ENCODE peak calls at places on chromosome 20, in seven cellular contexts. B, Z, E, D, H, G and L are unnamed samples. For H3K27me3, the result is how much of the 10 kb centered on the place peaks cover.

GRCh38 chr20:23753589-23753988 is 2.9 kb upstream of the CST1 start:
- DNase-seq in B (no peak), Z (no peak), H (no peak), D (no peak), E (no peak), G (no peak), L (no peak)

GRCh38 chr20:1474817-1475603 is 8.4 kb upstream of the NSFL1C start:
- DNase-seq in Z (no peak), E (no peak), H (no peak), G (no peak), B (no peak), D (no peak), L (no peak)

GRCh38 chr20:32445539-32446273 is 87.6 kb downstream of the ASXL1 start:
- DNase-seq in B (peak), H (no peak), D (no peak), Z (no peak), G (no peak), E (no peak), L (peak)

GRCh38 chr20:2010533-2010932 is 16.7 kb upstream of the PDYN start:
- DNase-seq in G (no peak), E (no peak), Z (no peak), D (no peak), H (no peak), B (no peak), L (no peak)

GRCh38 chr20:20593447-20594170 is 118.8 kb downstream of the RALGAPA2 start:
- DNase-seq in B (no peak), D (no peak), H (no peak), Z (peak), G (no peak), E (no peak), L (no peak)

GRCh38 chr20:12153616-12154015 is 235.9 kb downstream of the BTBD3 start:
- DNase-seq in G (no peak), Z (no peak), D (no peak), H (no peak), E (no peak), B (no peak), L (no peak)

GRCh38 chr20:59123011-59123676 is 40.5 kb upstream of the ZNF831 start:
- DNase-seq in Z (no peak), H (no peak), G (no peak), B (no peak), D (no peak), E (no peak), L (no peak)

GRCh38 chr20:23049933-23050838 is 714 bp upstream of the THBD start:
- DNase-seq in B (peak), D (no peak), H (peak), E (peak), G (peak), Z (no peak), L (peak)

GRCh38 chr20:21505810-21506530 is 7.9 kb downstream of the NKX2-2 start:
- DNase-seq in B (no peak), E (no peak), H (peak), D (no peak), G (no peak), Z (peak), L (peak)

GRCh38 chr20:43755390-43755789 is 28.6 kb upstream of the GTSF1L start:
- DNase-seq in E (no peak), B (no peak), G (no peak), H (no peak), Z (no peak), D (no peak), L (no peak)

GRCh38 chr20:3181270-3181669 is 7.9 kb upstream of the LZTS3 start:
- DNase-seq in G (no peak), D (no peak), Z (no peak), B (no peak), H (no peak), E (no peak), L (no peak)

GRCh38 chr20:16302818-16303217 is 270.4 kb downstream of the KIF16B start:
- DNase-seq in D (no peak), Z (no peak), G (no peak), H (no peak), B (no peak), E (no peak), L (no peak)
- H3K4me3 ChIP-seq in D (no peak), Z (no peak), G (no peak), H (no peak), B (no peak), E (no peak), L (no peak)

GRCh38 chr20:37282558-37282957 is 6.9 kb upstream of the MANBAL start:
- DNase-seq in Z (no peak), G (no peak), H (no peak), D (no peak), E (no peak), B (peak), L (no peak)
- H3K27ac ChIP-seq in Z (no peak), G (no peak), H (no peak), D (no peak), E (no peak), B (peak), L (no peak)

GRCh38 chr20:40689943-40690835 is 1.2 kb upstream of the MAFB start:
- DNase-seq in H (peak), E (peak), G (peak), Z (peak), D (peak), B (peak), L (peak)
- H3K27me3 ChIP-seq in H (half or more), E (under half), G (under half), Z (under half), D (under half), B (under half), L (under half)

GRCh38 chr20:57425150-57426013 is 34.2 kb downstream of the RBM38 start:
- DNase-seq in G (no peak), H (no peak), Z (no peak), D (no peak), E (no peak), B (no peak), L (no peak)
- H3K4me3 ChIP-seq in G (no peak), H (no peak), Z (no peak), D (no peak), E (no peak), B (no peak), L (no peak)

DNA sequence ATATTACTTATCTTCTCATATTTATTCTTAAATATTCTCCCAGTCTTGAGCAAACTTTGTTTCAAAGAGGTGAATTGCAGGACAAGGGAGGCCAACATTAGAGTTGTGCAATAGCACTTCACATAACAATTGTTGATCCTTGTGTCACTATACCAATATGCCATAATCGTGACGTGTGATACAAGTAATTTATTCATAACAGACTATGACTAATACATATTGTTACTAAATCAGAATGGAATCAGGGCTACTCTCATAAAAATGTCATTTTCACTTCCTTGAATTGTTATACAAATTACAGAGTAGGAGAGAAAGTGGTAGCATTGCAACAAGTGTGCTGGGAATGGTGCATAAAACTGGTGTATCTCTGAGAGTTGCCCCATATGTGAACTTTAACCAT is 37.2 kb upstream of the PLCB1 start:
- DNase-seq in Z (no peak), G (no peak), H (no peak), E (no peak), B (no peak), D (no peak), L (no peak)
- H3K27ac ChIP-seq in Z (no peak), G (peak), H (no peak), E (no peak), B (peak), D (peak), L (no peak)

DNA sequence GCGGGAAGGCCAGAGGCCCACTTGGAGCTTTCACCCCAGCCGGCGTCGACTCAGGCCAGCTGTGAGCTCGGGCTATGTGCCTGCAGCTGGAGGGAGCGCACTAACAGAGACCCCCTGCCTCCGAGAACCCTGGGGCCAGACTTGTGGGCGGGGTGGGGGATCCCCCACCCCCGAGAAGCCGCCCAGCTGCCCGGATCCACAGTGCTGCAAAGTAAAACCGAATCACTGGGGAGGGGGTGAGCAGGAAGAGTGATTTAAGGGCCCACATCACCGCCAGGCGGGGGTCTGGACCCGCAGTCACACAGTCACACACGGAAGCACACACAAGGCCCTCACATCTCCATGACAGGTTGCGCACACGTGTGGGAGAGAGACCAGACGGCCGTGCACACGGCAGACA is 48.7 kb downstream of the KCNQ2 start:
- DNase-seq in Z (no peak), H (no peak), G (no peak), D (no peak), B (no peak), E (no peak), L (no peak)
- H3K27me3 ChIP-seq in Z (under half), H (under half), G (under half), D (under half), B (under half), E (under half), L (under half)

GRCh38 chr20:51563141-51563596 is 20.6 kb upstream of the NFATC2 start:
- DNase-seq in E (no peak), D (no peak), G (no peak), B (no peak), Z (no peak), H (no peak), L (no peak)
- H3K4me3 ChIP-seq in E (peak), D (no peak), G (peak), B (peak), Z (peak), H (no peak), L (no peak)

GRCh38 chr20:63733117-63733516 is 3.3 kb upstream of the LIME1 start:
- DNase-seq in D (no peak), E (no peak), G (no peak), B (peak), Z (no peak), H (no peak), L (no peak)

GRCh38 chr20:63732118-63733095 is 4.1 kb upstream of the LIME1 start:
- DNase-seq in E (no peak), H (no peak), Z (no peak), D (no peak), G (no peak), B (peak), L (no peak)

GRCh38 chr20:63734111-63734945 is 2.1 kb upstream of the LIME1 start:
- DNase-seq in B (peak), D (no peak), G (no peak), E (no peak), Z (no peak), H (no peak), L (no peak)

GRCh38 chr20:63733579-63734081 is 2.8 kb upstream of the LIME1 start:
- DNase-seq in H (no peak), B (peak), Z (no peak), D (no peak), E (no peak), G (no peak), L (no peak)

GRCh38 chr20:63731410-63731809 is 5.1 kb upstream of the LIME1 start:
- DNase-seq in D (no peak), E (no peak), Z (no peak), B (no peak), G (no peak), H (no peak), L (no peak)
- H3K27ac ChIP-seq in D (no peak), E (no peak), Z (no peak), B (no peak), G (no peak), H (no peak), L (no peak)